ENCODE peak calls at places on chromosomes 12 and 14, in ten cellular contexts. One of them, this sample, is unnamed.

GRCh38 chr14:105286759-105287144 is 14.0 kb downstream of the BRF1 start:
- DNase-seq in nephron progenitor cell: no peak
- DNase-seq in M059J: no peak
- DNase-seq in fibroblast of the conjunctiva: no peak
- DNase-seq in fibroblast of gingiva: no peak
- DNase-seq in stimulated activated CD8-positive, alpha-beta memory T cell treated with anti-CD3 and anti-CD28 coated beads, Interleukin-15, amount 100 ng/mL, for 24 hours: no peak
- DNase-seq in neural progenitor cell: no peak
- DNase-seq in ureter: no peak
- DNase-seq in dorsolateral prefrontal cortex: no peak
- DNase-seq in AG10803: no peak
- DNase-seq in this sample: no peak

GRCh38 chr12:726281-727140 is 25.9 kb upstream of the WNK1 start:
- DNase-seq in neural progenitor cell: no peak
- DNase-seq in dorsolateral prefrontal cortex: no peak
- DNase-seq in M059J: peak; percentile 49
- DNase-seq in fibroblast of gingiva: no peak
- DNase-seq in nephron progenitor cell: no peak
- DNase-seq in stimulated activated CD8-positive, alpha-beta memory T cell treated with anti-CD3 and anti-CD28 coated beads, Interleukin-15, amount 100 ng/mL, for 24 hours: no peak
- DNase-seq in ureter: no peak
- DNase-seq in fibroblast of the conjunctiva: no peak
- DNase-seq in AG10803: peak; percentile 29
- DNase-seq in this sample: peak; percentile 42

GRCh38 chr12:52280319-52280795 is 5.9 kb downstream of the KRT86 start:
- DNase-seq in nephron progenitor cell: no peak
- DNase-seq in ureter: peak; percentile 71
- DNase-seq in dorsolateral prefrontal cortex: no peak
- DNase-seq in AG10803: peak; percentile 97
- DNase-seq in M059J: peak; percentile 98
- DNase-seq in fibroblast of the conjunctiva: peak; percentile 96
- DNase-seq in neural progenitor cell: no peak
- DNase-seq in fibroblast of gingiva: peak; percentile 96
- DNase-seq in stimulated activated CD8-positive, alpha-beta memory T cell treated with anti-CD3 and anti-CD28 coated beads, Interleukin-15, amount 100 ng/mL, for 24 hours: no peak
- DNase-seq in this sample: peak; percentile 65

GRCh38 chr12:132700212-132700913 is 10.3 kb upstream of the PGAM5 start:
- DNase-seq in M059J: peak; percentile 66
- DNase-seq in stimulated activated CD8-positive, alpha-beta memory T cell treated with anti-CD3 and anti-CD28 coated beads, Interleukin-15, amount 100 ng/mL, for 24 hours: no peak
- DNase-seq in fibroblast of gingiva: peak; percentile 62
- DNase-seq in ureter: no peak
- DNase-seq in neural progenitor cell: no peak
- DNase-seq in AG10803: peak; percentile 51
- DNase-seq in fibroblast of the conjunctiva: no peak
- DNase-seq in dorsolateral prefrontal cortex: no peak
- DNase-seq in nephron progenitor cell: no peak
- DNase-seq in this sample: no peak

GRCh38 chr12:54378791-54379400 is 5.6 kb downstream of the ZNF385A start:
- DNase-seq in neural progenitor cell: peak; percentile 89
- DNase-seq in AG10803: no peak
- DNase-seq in nephron progenitor cell: peak; percentile 87
- DNase-seq in fibroblast of the conjunctiva: no peak
- DNase-seq in stimulated activated CD8-positive, alpha-beta memory T cell treated with anti-CD3 and anti-CD28 coated beads, Interleukin-15, amount 100 ng/mL, for 24 hours: no peak
- DNase-seq in M059J: peak; percentile 67
- DNase-seq in ureter: peak; percentile 59
- DNase-seq in fibroblast of gingiva: peak; percentile 35
- DNase-seq in dorsolateral prefrontal cortex: no peak
- DNase-seq in this sample: no peak

GRCh38 chr14:77140937-77141591 is 527 bp downstream of the ZDHHC22 start:
- DNase-seq in fibroblast of gingiva: no peak
- DNase-seq in M059J: peak; percentile 22
- DNase-seq in ureter: no peak
- DNase-seq in nephron progenitor cell: peak; percentile 88
- DNase-seq in dorsolateral prefrontal cortex: no peak
- DNase-seq in stimulated activated CD8-positive, alpha-beta memory T cell treated with anti-CD3 and anti-CD28 coated beads, Interleukin-15, amount 100 ng/mL, for 24 hours: no peak
- DNase-seq in neural progenitor cell: peak; percentile 92
- DNase-seq in fibroblast of the conjunctiva: no peak
- DNase-seq in AG10803: no peak
- DNase-seq in this sample: no peak

GRCh38 chr12:64522316-64522715 is 70.4 kb downstream of the TBK1 start:
- DNase-seq in AG10803: peak; percentile 70
- DNase-seq in nephron progenitor cell: no peak
- DNase-seq in dorsolateral prefrontal cortex: no peak
- DNase-seq in fibroblast of gingiva: peak; percentile 7
- DNase-seq in M059J: no peak
- DNase-seq in ureter: no peak
- DNase-seq in neural progenitor cell: no peak
- DNase-seq in fibroblast of the conjunctiva: peak; percentile 33
- DNase-seq in stimulated activated CD8-positive, alpha-beta memory T cell treated with anti-CD3 and anti-CD28 coated beads, Interleukin-15, amount 100 ng/mL, for 24 hours: no peak
- DNase-seq in this sample: peak; percentile 94

GRCh38 chr14:76793324-76793723 is 19.4 kb downstream of the ANGEL1 start:
- DNase-seq in dorsolateral prefrontal cortex: no peak
- DNase-seq in fibroblast of the conjunctiva: no peak
- DNase-seq in M059J: no peak
- DNase-seq in nephron progenitor cell: no peak
- DNase-seq in fibroblast of gingiva: no peak
- DNase-seq in stimulated activated CD8-positive, alpha-beta memory T cell treated with anti-CD3 and anti-CD28 coated beads, Interleukin-15, amount 100 ng/mL, for 24 hours: no peak
- DNase-seq in AG10803: no peak
- DNase-seq in neural progenitor cell: no peak
- DNase-seq in ureter: no peak
- DNase-seq in this sample: no peak

GRCh38 chr14:88974991-88975835 is 150.8 kb downstream of the TTC8 start:
- DNase-seq in stimulated activated CD8-positive, alpha-beta memory T cell treated with anti-CD3 and anti-CD28 coated beads, Interleukin-15, amount 100 ng/mL, for 24 hours: no peak
- DNase-seq in AG10803: no peak
- DNase-seq in M059J: no peak
- DNase-seq in ureter: no peak
- DNase-seq in nephron progenitor cell: no peak
- DNase-seq in fibroblast of gingiva: no peak
- DNase-seq in fibroblast of the conjunctiva: no peak
- DNase-seq in dorsolateral prefrontal cortex: no peak
- DNase-seq in neural progenitor cell: no peak
- DNase-seq in this sample: no peak

GRCh38 chr14:101008631-101009336 is 105.3 kb upstream of the RTL1 start:
- DNase-seq in ureter: no peak
- DNase-seq in AG10803: peak; percentile 92
- DNase-seq in fibroblast of the conjunctiva: no peak
- DNase-seq in fibroblast of gingiva: peak; percentile 90
- DNase-seq in nephron progenitor cell: no peak
- DNase-seq in neural progenitor cell: no peak
- DNase-seq in M059J: no peak
- DNase-seq in dorsolateral prefrontal cortex: no peak
- DNase-seq in stimulated activated CD8-positive, alpha-beta memory T cell treated with anti-CD3 and anti-CD28 coated beads, Interleukin-15, amount 100 ng/mL, for 24 hours: no peak
- DNase-seq in this sample: no peak

GRCh38 chr14:61460853-61461611 is 139.7 kb downstream of the PRKCH start:
- DNase-seq in fibroblast of gingiva: no peak
- DNase-seq in AG10803: no peak
- DNase-seq in neural progenitor cell: no peak
- DNase-seq in ureter: no peak
- DNase-seq in stimulated activated CD8-positive, alpha-beta memory T cell treated with anti-CD3 and anti-CD28 coated beads, Interleukin-15, amount 100 ng/mL, for 24 hours: no peak
- DNase-seq in M059J: no peak
- DNase-seq in dorsolateral prefrontal cortex: no peak
- DNase-seq in fibroblast of the conjunctiva: no peak
- DNase-seq in nephron progenitor cell: no peak
- DNase-seq in this sample: no peak

GRCh38 chr12:44628180-44628579 is 247.9 kb downstream of the NELL2 start:
- DNase-seq in stimulated activated CD8-positive, alpha-beta memory T cell treated with anti-CD3 and anti-CD28 coated beads, Interleukin-15, amount 100 ng/mL, for 24 hours: no peak
- DNase-seq in dorsolateral prefrontal cortex: no peak
- DNase-seq in M059J: no peak
- DNase-seq in nephron progenitor cell: no peak
- DNase-seq in ureter: no peak
- DNase-seq in fibroblast of gingiva: no peak
- DNase-seq in AG10803: peak; percentile 0
- DNase-seq in neural progenitor cell: no peak
- DNase-seq in fibroblast of the conjunctiva: no peak
- DNase-seq in this sample: no peak

GRCh38 chr14:70827366-70828151 is 18.2 kb upstream of the MAP3K9 start:
- DNase-seq in fibroblast of the conjunctiva: no peak
- DNase-seq in AG10803: peak; percentile 40
- DNase-seq in stimulated activated CD8-positive, alpha-beta memory T cell treated with anti-CD3 and anti-CD28 coated beads, Interleukin-15, amount 100 ng/mL, for 24 hours: no peak
- DNase-seq in dorsolateral prefrontal cortex: no peak
- DNase-seq in neural progenitor cell: no peak
- DNase-seq in nephron progenitor cell: no peak
- DNase-seq in fibroblast of gingiva: no peak
- DNase-seq in ureter: no peak
- DNase-seq in M059J: peak; percentile 36
- DNase-seq in this sample: peak; percentile 46